ENCODE peak calls at places on chromosomes 4 and X, in nine cellular contexts. K is NCI-H1105 treated with DMSO at 0.1 percent for 48 hours; U is NCI-H1436; X is ELR; N is amygdala; C is kidney tubule cell; E is AG10803; Z is putamen; W is activated CD4-positive, CD25-positive, alpha-beta regulatory T cell. Y is an unnamed sample.

GRCh38 chr4:173243321-173243720 is 74.7 kb downstream of the GALNT7 start:
- DNase-seq in C (peak), E (peak), Z (no peak), U (peak), N (no peak), K (peak), W (no peak), X (peak), Y (no peak)

GRCh38 chr4:112109455-112110425 is 35.5 kb upstream of the FAM241A start:
- DNase-seq in Z (no peak), E (no peak), W (no peak), U (no peak), C (peak), N (no peak), K (no peak), X (peak), Y (no peak)

GRCh38 chr4:101961144-101961543 is 170.6 kb downstream of the BANK1 start:
- DNase-seq in X (peak), Z (no peak), N (no peak), W (no peak), K (no peak), U (no peak), E (peak), C (peak), Y (no peak)

GRCh38 chrX:96564595-96564994 is 120.0 kb upstream of the DIAPH2 start:
- DNase-seq in N (no peak), K (no peak), U (no peak), E (peak), W (no peak), C (no peak), X (no peak), Z (no peak), Y (no peak)

GRCh38 chrX:12685541-12685940 is 105.7 kb upstream of the PRPS2 start:
- DNase-seq in U (no peak), K (no peak), E (peak), X (peak), N (no peak), C (peak), Z (no peak), W (no peak), Y (no peak)

GRCh38 chr4:3822230-3822947 is 56.2 kb downstream of the ADRA2C start:
- DNase-seq in X (no peak), W (no peak), N (no peak), K (no peak), U (no peak), Z (no peak), E (peak), C (no peak), Y (no peak)

GRCh38 chr4:78610546-78611214 is 59.1 kb downstream of the ANXA3 start:
- DNase-seq in K (no peak), Z (no peak), E (peak), N (no peak), X (peak), C (no peak), U (no peak), W (no peak), Y (no peak)

GRCh38 chrX:2449135-2449886 is 51.5 kb downstream of the DHRSX start:
- DNase-seq in N (no peak), Z (no peak), K (no peak), C (peak), X (no peak), W (no peak), E (no peak), U (no peak), Y (no peak)

GRCh38 chrX:123731987-123732678 is 719 bp downstream of the THOC2 start:
- DNase-seq in C (peak), W (no peak), N (no peak), Z (peak), U (no peak), X (peak), K (peak), E (no peak), Y (no peak)

GRCh38 chr4:76745264-76745663 is 152.7 kb downstream of the SOWAHB start:
- DNase-seq in X (peak), K (no peak), U (no peak), E (peak), C (no peak), W (no peak), N (no peak), Z (no peak), Y (no peak)

GRCh38 chrX:129813662-129814061 is 30.0 kb downstream of the ZDHHC9 start:
- DNase-seq in N (no peak), E (no peak), C (no peak), X (no peak), Z (no peak), K (no peak), U (no peak), W (no peak), Y (no peak)

GRCh38 chr4:15718959-15719358 is 16.1 kb downstream of the BST1 start:
- DNase-seq in N (no peak), Z (no peak), C (no peak), E (no peak), W (no peak), U (no peak), K (no peak), X (no peak), Y (no peak)

GRCh38 chr4:40587826-40588225 is 41.8 kb downstream of the RBM47 start:
- DNase-seq in C (peak), N (no peak), Z (no peak), X (peak), K (no peak), W (no peak), U (no peak), E (peak), Y (no peak)

GRCh38 chrX:151737494-151737893 is 2.9 kb downstream of the CNGA2 start:
- DNase-seq in U (no peak), C (no peak), K (no peak), N (no peak), E (no peak), W (no peak), X (no peak), Z (no peak), Y (no peak)

GRCh38 chr4:184574861-184575260 is 74.4 kb downstream of the CASP3 start:
- DNase-seq in K (no peak), Z (no peak), X (no peak), C (no peak), E (no peak), U (no peak), W (no peak), N (no peak), Y (no peak)

GRCh38 chrX:18032486-18033221 is 171.6 kb upstream of the RAI2 start:
- DNase-seq in K (no peak), W (no peak), X (no peak), E (no peak), U (no peak), N (no peak), C (no peak), Z (no peak), Y (no peak)

GRCh38 chr4:123315617-123316016 is 81.0 kb upstream of the SPRY1 start:
- DNase-seq in C (peak), K (no peak), U (no peak), W (no peak), E (no peak), N (no peak), Z (no peak), X (no peak), Y (no peak)

GRCh38 chr4:56424697-56425514 is 10.5 kb downstream of the PPAT start:
- DNase-seq in K (no peak), C (no peak), E (peak), N (no peak), U (no peak), W (peak), X (peak), Z (no peak), Y (peak)

GRCh38 chrX:153488231-153488914 is 6.4 kb upstream of the BGN start:
- DNase-seq in N (no peak), C (no peak), Z (no peak), K (no peak), W (no peak), X (no peak), U (no peak), E (no peak), Y (no peak)

GRCh38 chr4:38099908-38100407 is 139.8 kb downstream of the PTTG2 start:
- DNase-seq in W (no peak), K (no peak), X (peak), N (no peak), E (peak), C (peak), U (no peak), Z (no peak), Y (no peak)

GRCh38 chrX:40177942-40178715 is 80.4 kb upstream of the BCOR start:
- DNase-seq in N (no peak), U (no peak), Z (no peak), K (no peak), C (no peak), X (no peak), E (no peak), W (no peak), Y (no peak)

GRCh38 chr4:113974467-113974866 is 5.0 kb downstream of the ARSJ start:
- DNase-seq in E (no peak), N (no peak), U (no peak), K (no peak), X (no peak), Z (no peak), W (no peak), C (no peak), Y (no peak)

GRCh38 chr4:47065099-47065498 is 33.7 kb downstream of the GABRB1 start:
- DNase-seq in C (no peak), W (no peak), N (no peak), K (no peak), U (no peak), E (no peak), Z (peak), X (no peak), Y (no peak)

GRCh38 chrX:39862958-39863357 is 234.8 kb downstream of the BCOR start:
- DNase-seq in C (no peak), N (no peak), W (no peak), X (no peak), E (no peak), U (no peak), K (no peak), Z (no peak), Y (no peak)

GRCh38 chr4:145539677-145540076 is 58.0 kb downstream of the SMAD1 start:
- DNase-seq in E (no peak), X (no peak), C (no peak), Z (no peak), N (no peak), U (no peak), W (no peak), K (no peak), Y (no peak)

GRCh38 chrX:14029425-14030247 is at the start of gene GEMIN8:
- DNase-seq in U (peak), K (peak), W (peak), Z (peak), X (peak), C (peak), N (peak), E (peak), Y (peak)

GRCh38 chr4:24664956-24665355 is 80.6 kb upstream of the DHX15 start:
- DNase-seq in C (no peak), X (no peak), K (no peak), Z (peak), N (no peak), U (no peak), W (no peak), E (peak), Y (no peak)

Y was measured in effector CD8-positive, alpha-beta T cell.